ENCODE peak calls at places on chromosome 5, in seven cellular contexts. One of them, this sample, is unnamed.

GRCh38 chr5:159819671-159820411 is 96.4 kb upstream of the ADRA1B start:
- DNase-seq in SJCRH30: no peak
- DNase-seq in A549: no peak
- DNase-seq in HepG2: no peak
- DNase-seq in AG04449: no peak
- DNase-seq in stomach: peak
- DNase-seq in fibroblast of the aortic adventitia: no peak
- DNase-seq in this sample: peak

GRCh38 chr5:161544350-161544765 is 2.2 kb downstream of the GABRB2 start:
- DNase-seq in SJCRH30: peak
- DNase-seq in A549: peak
- DNase-seq in HepG2: peak
- DNase-seq in AG04449: no peak
- DNase-seq in stomach: no peak
- DNase-seq in fibroblast of the aortic adventitia: peak
- DNase-seq in this sample: no peak

GRCh38 chr5:156497816-156498215 is 170.9 kb downstream of the SGCD start:
- DNase-seq in SJCRH30: peak
- DNase-seq in A549: no peak
- DNase-seq in HepG2: no peak
- DNase-seq in AG04449: no peak
- DNase-seq in stomach: no peak
- DNase-seq in fibroblast of the aortic adventitia: no peak
- DNase-seq in this sample: no peak

GRCh38 chr5:35029333-35029732 is 18.4 kb downstream of the AGXT2 start:
- DNase-seq in SJCRH30: no peak
- DNase-seq in A549: no peak
- DNase-seq in HepG2: no peak
- DNase-seq in AG04449: no peak
- DNase-seq in stomach: no peak
- DNase-seq in fibroblast of the aortic adventitia: peak
- DNase-seq in this sample: peak

GRCh38 chr5:67238191-67238590 is 41.6 kb upstream of the CD180 start:
- DNase-seq in SJCRH30: no peak
- DNase-seq in A549: no peak
- DNase-seq in HepG2: no peak
- DNase-seq in AG04449: no peak
- DNase-seq in stomach: no peak
- DNase-seq in fibroblast of the aortic adventitia: no peak
- DNase-seq in this sample: peak

GRCh38 chr5:16492398-16493175 is 27.0 kb upstream of the ZNF622 start:
- DNase-seq in SJCRH30: peak
- DNase-seq in A549: peak
- DNase-seq in HepG2: no peak
- DNase-seq in AG04449: peak
- DNase-seq in stomach: peak
- DNase-seq in fibroblast of the aortic adventitia: peak
- DNase-seq in this sample: peak

GRCh38 chr5:74865799-74866652 is at the start of gene FAM169A:
- DNase-seq in SJCRH30: peak
- DNase-seq in A549: peak
- DNase-seq in HepG2: no peak
- DNase-seq in AG04449: no peak
- DNase-seq in stomach: peak
- DNase-seq in fibroblast of the aortic adventitia: peak
- DNase-seq in this sample: peak

GRCh38 chr5:40678021-40678939 is 1.4 kb upstream of the PTGER4 start:
- DNase-seq in SJCRH30: peak
- DNase-seq in A549: no peak
- DNase-seq in HepG2: no peak
- DNase-seq in AG04449: no peak
- DNase-seq in stomach: no peak
- DNase-seq in fibroblast of the aortic adventitia: peak
- DNase-seq in this sample: no peak

GRCh38 chr5:67679184-67679855 is 482.7 kb upstream of the CD180 start:
- DNase-seq in SJCRH30: no peak
- DNase-seq in A549: no peak
- DNase-seq in HepG2: no peak
- DNase-seq in AG04449: no peak
- DNase-seq in stomach: no peak
- DNase-seq in fibroblast of the aortic adventitia: no peak
- DNase-seq in this sample: no peak

GRCh38 chr5:124056326-124057160 is 544.6 kb downstream of the CSNK1G3 start:
- DNase-seq in SJCRH30: no peak
- DNase-seq in A549: no peak
- DNase-seq in HepG2: no peak
- DNase-seq in AG04449: no peak
- DNase-seq in stomach: no peak
- DNase-seq in fibroblast of the aortic adventitia: peak
- DNase-seq in this sample: no peak

GRCh38 chr5:56950626-56951130 is 1.2 kb downstream of the MIER3 start:
- DNase-seq in SJCRH30: peak
- DNase-seq in A549: peak
- DNase-seq in HepG2: peak
- DNase-seq in AG04449: no peak
- DNase-seq in stomach: peak
- DNase-seq in fibroblast of the aortic adventitia: peak
- DNase-seq in this sample: peak

GRCh38 chr5:172699999-172700685 is 59.1 kb downstream of the NEURL1B start:
- DNase-seq in SJCRH30: peak
- DNase-seq in A549: no peak
- DNase-seq in HepG2: no peak
- DNase-seq in AG04449: no peak
- DNase-seq in stomach: no peak
- DNase-seq in fibroblast of the aortic adventitia: no peak
- DNase-seq in this sample: no peak

GRCh38 chr5:172699423-172699822 is 58.4 kb downstream of the NEURL1B start:
- DNase-seq in SJCRH30: no peak
- DNase-seq in A549: no peak
- DNase-seq in HepG2: no peak
- DNase-seq in AG04449: no peak
- DNase-seq in stomach: no peak
- DNase-seq in fibroblast of the aortic adventitia: no peak
- DNase-seq in this sample: no peak

GRCh38 chr5:172695431-172696054 is 54.5 kb downstream of the NEURL1B start:
- DNase-seq in SJCRH30: no peak
- DNase-seq in A549: no peak
- DNase-seq in HepG2: no peak
- DNase-seq in AG04449: no peak
- DNase-seq in stomach: no peak
- DNase-seq in fibroblast of the aortic adventitia: peak
- DNase-seq in this sample: no peak

GRCh38 chr5:172696171-172696849 is 55.2 kb downstream of the NEURL1B start:
- DNase-seq in SJCRH30: no peak
- DNase-seq in A549: no peak
- DNase-seq in HepG2: no peak
- DNase-seq in AG04449: no peak
- DNase-seq in stomach: no peak
- DNase-seq in fibroblast of the aortic adventitia: peak
- DNase-seq in this sample: no peak

DNA sequence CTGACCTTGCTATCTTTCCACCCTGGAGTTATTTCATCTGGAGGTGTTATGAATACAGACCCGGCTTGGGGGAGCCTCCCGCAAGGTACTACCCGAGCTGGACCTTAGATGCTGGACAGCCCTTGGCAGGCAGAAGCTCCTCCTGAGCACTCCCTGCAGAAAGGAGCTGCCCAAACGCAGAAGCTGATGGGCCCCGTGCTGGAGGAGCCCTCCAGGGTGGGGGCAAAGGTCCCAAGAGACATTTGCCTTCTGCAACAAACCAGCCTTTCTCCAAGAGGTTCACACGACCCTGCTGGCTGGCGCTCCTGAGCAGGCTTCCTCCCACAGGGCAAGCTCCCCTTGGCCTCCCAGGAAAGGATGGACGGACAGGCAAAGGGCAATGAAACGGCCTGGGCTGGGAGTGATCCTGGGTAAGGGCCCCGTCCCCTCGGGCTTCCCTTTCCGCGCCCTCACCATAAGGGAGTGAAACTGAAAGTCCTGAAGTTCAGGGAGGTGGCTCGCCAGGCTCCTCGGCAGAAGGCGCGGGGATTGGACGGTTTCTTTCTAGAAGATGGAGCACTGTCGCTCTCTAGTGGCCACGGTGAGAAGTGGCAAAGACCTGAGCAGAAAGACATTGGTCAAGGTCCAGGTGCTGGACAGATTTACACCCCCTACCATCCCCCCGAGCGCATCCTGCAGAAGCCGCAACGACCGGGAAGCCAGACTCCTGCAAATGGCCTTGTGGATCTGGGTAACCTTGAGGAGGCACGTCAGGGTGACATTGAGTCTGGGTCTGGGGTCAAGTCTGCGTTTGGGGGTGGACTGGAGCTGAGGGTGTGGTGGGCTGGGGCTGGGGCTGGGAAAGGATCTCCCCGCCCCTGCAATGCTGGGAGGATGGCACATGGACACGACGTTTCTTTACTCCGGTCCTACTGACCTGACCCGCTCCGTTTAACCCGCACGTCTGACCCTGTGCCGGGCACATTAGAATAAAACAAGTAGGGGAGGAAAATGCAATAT is 56.4 kb downstream of the NEURL1B start:
- DNase-seq in SJCRH30: peak
- DNase-seq in A549: peak
- DNase-seq in HepG2: peak
- DNase-seq in AG04449: no peak
- DNase-seq in stomach: peak
- DNase-seq in fibroblast of the aortic adventitia: peak
- DNase-seq in this sample: peak
- H3K4me3 ChIP-seq in SJCRH30: peak
- H3K4me3 ChIP-seq in A549: peak
- H3K4me3 ChIP-seq in HepG2: peak
- H3K4me3 ChIP-seq in AG04449: peak
- H3K4me3 ChIP-seq in stomach: peak
- H3K4me3 ChIP-seq in fibroblast of the aortic adventitia: peak
- H3K4me3 ChIP-seq in this sample: peak

DNA sequence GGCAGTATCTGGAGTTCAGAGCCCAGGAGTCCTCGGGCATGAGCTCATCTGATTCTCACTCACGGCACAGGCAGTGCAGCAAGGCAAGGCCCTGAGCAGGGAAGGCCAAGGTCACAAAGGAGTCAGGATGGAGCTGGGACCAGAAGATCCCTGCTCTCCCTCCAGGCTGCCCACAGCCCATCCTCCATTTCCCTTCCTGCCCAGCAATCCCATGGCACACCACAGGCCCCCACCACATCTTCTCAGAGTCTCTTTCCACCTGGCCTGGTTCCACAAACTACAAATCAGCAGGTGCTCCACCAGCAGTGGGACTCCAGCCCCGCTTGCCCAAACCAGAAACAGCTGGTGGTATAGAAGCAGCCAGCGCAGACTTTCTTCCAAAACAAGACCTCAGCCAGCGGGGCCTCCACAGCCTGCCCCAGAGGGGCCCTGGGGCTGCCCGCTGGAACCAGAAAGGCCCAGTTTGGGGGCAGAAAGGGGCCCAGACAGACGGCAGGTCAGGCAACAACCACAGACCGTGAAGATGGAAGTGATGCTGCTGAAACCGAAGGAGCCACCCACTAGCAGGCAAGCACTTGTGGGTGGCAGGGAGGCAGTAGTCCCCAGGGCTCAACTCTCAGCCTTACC is 12.2 kb downstream of the TNIP1 start:
- DNase-seq in SJCRH30: peak
- DNase-seq in A549: no peak
- DNase-seq in HepG2: no peak
- DNase-seq in AG04449: no peak
- DNase-seq in stomach: no peak
- DNase-seq in fibroblast of the aortic adventitia: no peak
- DNase-seq in this sample: peak
- H3K4me3 ChIP-seq in SJCRH30: no peak
- H3K4me3 ChIP-seq in A549: no peak
- H3K4me3 ChIP-seq in HepG2: no peak
- H3K4me3 ChIP-seq in AG04449: no peak
- H3K4me3 ChIP-seq in stomach: no peak
- H3K4me3 ChIP-seq in fibroblast of the aortic adventitia: no peak
- H3K4me3 ChIP-seq in this sample: no peak

GRCh38 chr5:92391-93220 is 638 bp downstream of the PLEKHG4B start:
- DNase-seq in SJCRH30: no peak
- DNase-seq in A549: no peak
- DNase-seq in HepG2: no peak
- DNase-seq in AG04449: no peak
- DNase-seq in stomach: no peak
- DNase-seq in fibroblast of the aortic adventitia: peak
- DNase-seq in this sample: no peak

GRCh38 chr5:90590-91547 is 1.1 kb upstream of the PLEKHG4B start:
- DNase-seq in SJCRH30: no peak
- DNase-seq in A549: no peak
- DNase-seq in HepG2: no peak
- DNase-seq in AG04449: no peak
- DNase-seq in stomach: peak
- DNase-seq in fibroblast of the aortic adventitia: no peak
- DNase-seq in this sample: no peak

GRCh38 chr5:93221-93980 is 1.4 kb downstream of the PLEKHG4B start:
- DNase-seq in SJCRH30: no peak
- DNase-seq in A549: no peak
- DNase-seq in HepG2: no peak
- DNase-seq in AG04449: no peak
- DNase-seq in stomach: no peak
- DNase-seq in fibroblast of the aortic adventitia: no peak
- DNase-seq in this sample: no peak

GRCh38 chr5:89337-90286 is 2.4 kb upstream of the PLEKHG4B start:
- DNase-seq in SJCRH30: no peak
- DNase-seq in A549: no peak
- DNase-seq in HepG2: no peak
- DNase-seq in AG04449: no peak
- DNase-seq in stomach: no peak
- DNase-seq in fibroblast of the aortic adventitia: no peak
- DNase-seq in this sample: no peak

GRCh38 chr5:91556-92263 is at the start of gene PLEKHG4B:
- DNase-seq in SJCRH30: no peak
- DNase-seq in A549: peak
- DNase-seq in HepG2: no peak
- DNase-seq in AG04449: no peak
- DNase-seq in stomach: no peak
- DNase-seq in fibroblast of the aortic adventitia: no peak
- DNase-seq in this sample: no peak
- H3K4me3 ChIP-seq in SJCRH30: no peak
- H3K4me3 ChIP-seq in A549: peak
- H3K4me3 ChIP-seq in HepG2: peak
- H3K4me3 ChIP-seq in AG04449: no peak
- H3K4me3 ChIP-seq in stomach: peak
- H3K4me3 ChIP-seq in fibroblast of the aortic adventitia: no peak
- H3K4me3 ChIP-seq in this sample: peak

GRCh38 chr5:151248651-151249050 is 4.3 kb upstream of the GM2A start:
- DNase-seq in SJCRH30: no peak
- DNase-seq in A549: no peak
- DNase-seq in HepG2: no peak
- DNase-seq in AG04449: no peak
- DNase-seq in stomach: no peak
- DNase-seq in fibroblast of the aortic adventitia: no peak
- DNase-seq in this sample: no peak
- H3K4me3 ChIP-seq in SJCRH30: no peak
- H3K4me3 ChIP-seq in A549: no peak
- H3K4me3 ChIP-seq in HepG2: no peak
- H3K4me3 ChIP-seq in AG04449: no peak
- H3K4me3 ChIP-seq in stomach: no peak
- H3K4me3 ChIP-seq in fibroblast of the aortic adventitia: no peak
- H3K4me3 ChIP-seq in this sample: no peak

GRCh38 chr5:39131210-39132127 is 57.3 kb upstream of the RICTOR start:
- DNase-seq in SJCRH30: no peak
- DNase-seq in A549: no peak
- DNase-seq in HepG2: no peak
- DNase-seq in AG04449: no peak
- DNase-seq in stomach: no peak
- DNase-seq in fibroblast of the aortic adventitia: no peak
- DNase-seq in this sample: peak
- H3K4me3 ChIP-seq in SJCRH30: no peak
- H3K4me3 ChIP-seq in A549: no peak
- H3K4me3 ChIP-seq in HepG2: no peak
- H3K4me3 ChIP-seq in AG04449: no peak
- H3K4me3 ChIP-seq in stomach: no peak
- H3K4me3 ChIP-seq in fibroblast of the aortic adventitia: no peak
- H3K4me3 ChIP-seq in this sample: no peak

GRCh38 chr5:181281984-181282316 is 21.0 kb upstream of the TRIM52 start:
- DNase-seq in SJCRH30: no peak
- DNase-seq in A549: no peak
- DNase-seq in HepG2: no peak
- DNase-seq in AG04449: no peak
- DNase-seq in stomach: no peak
- DNase-seq in fibroblast of the aortic adventitia: no peak
- DNase-seq in this sample: no peak
- H3K4me3 ChIP-seq in SJCRH30: peak
- H3K4me3 ChIP-seq in A549: no peak
- H3K4me3 ChIP-seq in HepG2: no peak
- H3K4me3 ChIP-seq in AG04449: no peak
- H3K4me3 ChIP-seq in stomach: no peak
- H3K4me3 ChIP-seq in fibroblast of the aortic adventitia: no peak
- H3K4me3 ChIP-seq in this sample: no peak

This sample was measured in foreskin fibroblast.